ENCODE peak calls at places on chromosomes 13 and 19, in nine cellular contexts. One of them, this sample, is unnamed.

GRCh38 chr13:109779876-109780516 is 6.4 kb downstream of the IRS2 start:
- DNase-seq in uterus: no peak
- DNase-seq in Calu3: no peak
- DNase-seq in lower leg skin: no peak
- DNase-seq in fibroblast of lung: peak
- DNase-seq in suprapubic skin: no peak
- DNase-seq in brain microvascular endothelial cell: no peak
- DNase-seq in HepG2: no peak
- DNase-seq in mesothelial cell of epicardium: no peak
- DNase-seq in this sample: no peak

GRCh38 chr19:32876919-32877285 is 7.3 kb upstream of the SLC7A9 start:
- DNase-seq in Calu3: no peak
- DNase-seq in suprapubic skin: no peak
- DNase-seq in brain microvascular endothelial cell: peak
- DNase-seq in HepG2: no peak
- DNase-seq in fibroblast of lung: peak
- DNase-seq in uterus: no peak
- DNase-seq in lower leg skin: no peak
- DNase-seq in mesothelial cell of epicardium: no peak
- DNase-seq in this sample: peak

GRCh38 chr13:106331116-106331515 is 204.3 kb downstream of the EFNB2 start:
- DNase-seq in Calu3: no peak
- DNase-seq in suprapubic skin: no peak
- DNase-seq in brain microvascular endothelial cell: no peak
- DNase-seq in uterus: no peak
- DNase-seq in lower leg skin: no peak
- DNase-seq in HepG2: no peak
- DNase-seq in mesothelial cell of epicardium: no peak
- DNase-seq in fibroblast of lung: no peak
- DNase-seq in this sample: no peak

GRCh38 chr13:94950303-94950702 is 238.0 kb upstream of the SOX21 start:
- DNase-seq in HepG2: no peak
- DNase-seq in fibroblast of lung: no peak
- DNase-seq in Calu3: no peak
- DNase-seq in lower leg skin: no peak
- DNase-seq in suprapubic skin: no peak
- DNase-seq in mesothelial cell of epicardium: no peak
- DNase-seq in uterus: no peak
- DNase-seq in brain microvascular endothelial cell: peak
- DNase-seq in this sample: no peak

GRCh38 chr19:33477781-33478180 is 43.8 kb downstream of the PEPD start:
- DNase-seq in Calu3: no peak
- DNase-seq in lower leg skin: no peak
- DNase-seq in uterus: no peak
- DNase-seq in fibroblast of lung: peak
- DNase-seq in suprapubic skin: no peak
- DNase-seq in HepG2: no peak
- DNase-seq in brain microvascular endothelial cell: peak
- DNase-seq in mesothelial cell of epicardium: no peak
- DNase-seq in this sample: no peak

GRCh38 chr19:5789201-5789795 is 1.7 kb downstream of the DUS3L start:
- DNase-seq in brain microvascular endothelial cell: no peak
- DNase-seq in lower leg skin: no peak
- DNase-seq in suprapubic skin: no peak
- DNase-seq in mesothelial cell of epicardium: no peak
- DNase-seq in HepG2: no peak
- DNase-seq in Calu3: no peak
- DNase-seq in fibroblast of lung: no peak
- DNase-seq in uterus: no peak
- DNase-seq in this sample: no peak

GRCh38 chr13:91158015-91158390 is 189.5 kb upstream of the MIR17HG start:
- DNase-seq in fibroblast of lung: no peak
- DNase-seq in brain microvascular endothelial cell: no peak
- DNase-seq in uterus: no peak
- DNase-seq in HepG2: no peak
- DNase-seq in Calu3: no peak
- DNase-seq in suprapubic skin: no peak
- DNase-seq in lower leg skin: no peak
- DNase-seq in mesothelial cell of epicardium: no peak
- DNase-seq in this sample: no peak

GRCh38 chr19:45976180-45976579 is 2.5 kb upstream of the NOVA2 start:
- DNase-seq in Calu3: no peak
- DNase-seq in suprapubic skin: no peak
- DNase-seq in fibroblast of lung: peak
- DNase-seq in lower leg skin: no peak
- DNase-seq in uterus: no peak
- DNase-seq in HepG2: no peak
- DNase-seq in mesothelial cell of epicardium: no peak
- DNase-seq in brain microvascular endothelial cell: peak
- DNase-seq in this sample: no peak

GRCh38 chr19:58572818-58573657 is at the start of gene MZF1:
- DNase-seq in lower leg skin: peak
- DNase-seq in Calu3: peak
- DNase-seq in fibroblast of lung: peak
- DNase-seq in suprapubic skin: peak
- DNase-seq in HepG2: peak
- DNase-seq in uterus: peak
- DNase-seq in mesothelial cell of epicardium: peak
- DNase-seq in brain microvascular endothelial cell: peak
- DNase-seq in this sample: peak

GRCh38 chr19:17329768-17330545 is 4.7 kb downstream of the ANO8 start:
- DNase-seq in brain microvascular endothelial cell: no peak
- DNase-seq in lower leg skin: no peak
- DNase-seq in suprapubic skin: no peak
- DNase-seq in HepG2: no peak
- DNase-seq in fibroblast of lung: no peak
- DNase-seq in Calu3: no peak
- DNase-seq in uterus: no peak
- DNase-seq in mesothelial cell of epicardium: no peak
- DNase-seq in this sample: no peak

GRCh38 chr19:17330546-17331253 is 4.0 kb downstream of the ANO8 start:
- DNase-seq in suprapubic skin: no peak
- DNase-seq in mesothelial cell of epicardium: no peak
- DNase-seq in Calu3: no peak
- DNase-seq in lower leg skin: no peak
- DNase-seq in HepG2: no peak
- DNase-seq in uterus: no peak
- DNase-seq in fibroblast of lung: no peak
- DNase-seq in brain microvascular endothelial cell: no peak
- DNase-seq in this sample: no peak

GRCh38 chr19:17332360-17332676 is 2.3 kb downstream of the ANO8 start:
- DNase-seq in uterus: no peak
- DNase-seq in Calu3: no peak
- DNase-seq in mesothelial cell of epicardium: no peak
- DNase-seq in HepG2: no peak
- DNase-seq in brain microvascular endothelial cell: no peak
- DNase-seq in suprapubic skin: no peak
- DNase-seq in fibroblast of lung: no peak
- DNase-seq in lower leg skin: no peak
- DNase-seq in this sample: no peak

GRCh38 chr19:17332677-17333581 is 1.7 kb downstream of the ANO8 start:
- DNase-seq in HepG2: peak
- DNase-seq in brain microvascular endothelial cell: no peak
- DNase-seq in Calu3: no peak
- DNase-seq in mesothelial cell of epicardium: no peak
- DNase-seq in lower leg skin: no peak
- DNase-seq in uterus: no peak
- DNase-seq in suprapubic skin: peak
- DNase-seq in fibroblast of lung: peak
- DNase-seq in this sample: peak

GRCh38 chr19:17331254-17331558 is 3.4 kb downstream of the ANO8 start:
- DNase-seq in lower leg skin: no peak
- DNase-seq in suprapubic skin: no peak
- DNase-seq in mesothelial cell of epicardium: no peak
- DNase-seq in uterus: no peak
- DNase-seq in HepG2: no peak
- DNase-seq in Calu3: no peak
- DNase-seq in fibroblast of lung: no peak
- DNase-seq in brain microvascular endothelial cell: no peak
- DNase-seq in this sample: no peak
- TF ChIP-seq CTCF in lower leg skin: no peak
- TF ChIP-seq CTCF in suprapubic skin: no peak
- TF ChIP-seq CTCF in mesothelial cell of epicardium: no peak
- TF ChIP-seq CTCF in uterus: no peak
- TF ChIP-seq CTCF in HepG2: no peak
- TF ChIP-seq CTCF in Calu3: no peak
- TF ChIP-seq CTCF in fibroblast of lung: no peak
- TF ChIP-seq CTCF in brain microvascular endothelial cell: no peak
- TF ChIP-seq CTCF in this sample: no peak

GRCh38 chr19:40805258-40805868 is 6.4 kb downstream of the EGLN2 start:
- DNase-seq in uterus: no peak
- DNase-seq in suprapubic skin: no peak
- DNase-seq in Calu3: no peak
- DNase-seq in brain microvascular endothelial cell: no peak
- DNase-seq in fibroblast of lung: no peak
- DNase-seq in lower leg skin: no peak
- DNase-seq in HepG2: no peak
- DNase-seq in mesothelial cell of epicardium: no peak
- DNase-seq in this sample: no peak

GRCh38 chr19:40804783-40805242 is 5.8 kb downstream of the EGLN2 start:
- DNase-seq in Calu3: no peak
- DNase-seq in uterus: no peak
- DNase-seq in suprapubic skin: no peak
- DNase-seq in lower leg skin: no peak
- DNase-seq in fibroblast of lung: no peak
- DNase-seq in brain microvascular endothelial cell: no peak
- DNase-seq in mesothelial cell of epicardium: no peak
- DNase-seq in HepG2: no peak
- DNase-seq in this sample: no peak

GRCh38 chr19:40802300-40803169 is 3.5 kb downstream of the EGLN2 start:
- DNase-seq in lower leg skin: no peak
- DNase-seq in Calu3: no peak
- DNase-seq in suprapubic skin: no peak
- DNase-seq in fibroblast of lung: no peak
- DNase-seq in mesothelial cell of epicardium: no peak
- DNase-seq in brain microvascular endothelial cell: no peak
- DNase-seq in uterus: peak
- DNase-seq in HepG2: no peak
- DNase-seq in this sample: peak

GRCh38 chr19:40803170-40803856 is 4.3 kb downstream of the EGLN2 start:
- DNase-seq in suprapubic skin: no peak
- DNase-seq in uterus: no peak
- DNase-seq in lower leg skin: no peak
- DNase-seq in mesothelial cell of epicardium: no peak
- DNase-seq in brain microvascular endothelial cell: no peak
- DNase-seq in HepG2: no peak
- DNase-seq in fibroblast of lung: no peak
- DNase-seq in Calu3: no peak
- DNase-seq in this sample: no peak

GRCh38 chr19:40803857-40804782 is 5.1 kb downstream of the EGLN2 start:
- DNase-seq in fibroblast of lung: no peak
- DNase-seq in uterus: peak
- DNase-seq in brain microvascular endothelial cell: no peak
- DNase-seq in Calu3: no peak
- DNase-seq in lower leg skin: no peak
- DNase-seq in HepG2: peak
- DNase-seq in suprapubic skin: no peak
- DNase-seq in mesothelial cell of epicardium: no peak
- DNase-seq in this sample: no peak
- TF ChIP-seq CTCF in fibroblast of lung: no peak
- TF ChIP-seq CTCF in uterus: no peak
- TF ChIP-seq CTCF in brain microvascular endothelial cell: no peak
- TF ChIP-seq CTCF in Calu3: no peak
- TF ChIP-seq CTCF in lower leg skin: no peak
- TF ChIP-seq CTCF in HepG2: no peak
- TF ChIP-seq CTCF in suprapubic skin: no peak
- TF ChIP-seq CTCF in mesothelial cell of epicardium: no peak
- TF ChIP-seq CTCF in this sample: peak

GRCh38 chr19:55436847-55437246 is 6.3 kb downstream of the SHISA7 start:
- DNase-seq in suprapubic skin: no peak
- DNase-seq in HepG2: no peak
- DNase-seq in fibroblast of lung: no peak
- DNase-seq in brain microvascular endothelial cell: no peak
- DNase-seq in Calu3: no peak
- DNase-seq in uterus: no peak
- DNase-seq in lower leg skin: no peak
- DNase-seq in mesothelial cell of epicardium: no peak
- DNase-seq in this sample: no peak

GRCh38 chr19:55437410-55437809 is 5.7 kb downstream of the SHISA7 start:
- DNase-seq in suprapubic skin: no peak
- DNase-seq in HepG2: peak
- DNase-seq in lower leg skin: no peak
- DNase-seq in brain microvascular endothelial cell: peak
- DNase-seq in mesothelial cell of epicardium: peak
- DNase-seq in uterus: no peak
- DNase-seq in fibroblast of lung: peak
- DNase-seq in Calu3: peak
- DNase-seq in this sample: peak

GRCh38 chr19:55441319-55441691 is 1.8 kb downstream of the SHISA7 start:
- DNase-seq in Calu3: no peak
- DNase-seq in mesothelial cell of epicardium: no peak
- DNase-seq in uterus: no peak
- DNase-seq in lower leg skin: no peak
- DNase-seq in suprapubic skin: no peak
- DNase-seq in brain microvascular endothelial cell: no peak
- DNase-seq in HepG2: no peak
- DNase-seq in fibroblast of lung: no peak
- DNase-seq in this sample: no peak

GRCh38 chr19:55440411-55441105 is 2.5 kb downstream of the SHISA7 start:
- DNase-seq in brain microvascular endothelial cell: no peak
- DNase-seq in suprapubic skin: no peak
- DNase-seq in Calu3: no peak
- DNase-seq in uterus: no peak
- DNase-seq in mesothelial cell of epicardium: no peak
- DNase-seq in HepG2: no peak
- DNase-seq in fibroblast of lung: no peak
- DNase-seq in lower leg skin: no peak
- DNase-seq in this sample: no peak

GRCh38 chr19:55439052-55439451 is 4.0 kb downstream of the SHISA7 start:
- DNase-seq in lower leg skin: no peak
- DNase-seq in uterus: no peak
- DNase-seq in mesothelial cell of epicardium: no peak
- DNase-seq in Calu3: no peak
- DNase-seq in suprapubic skin: no peak
- DNase-seq in fibroblast of lung: no peak
- DNase-seq in brain microvascular endothelial cell: no peak
- DNase-seq in HepG2: no peak
- DNase-seq in this sample: no peak
- TF ChIP-seq CTCF in lower leg skin: no peak
- TF ChIP-seq CTCF in uterus: no peak
- TF ChIP-seq CTCF in mesothelial cell of epicardium: no peak
- TF ChIP-seq CTCF in Calu3: no peak
- TF ChIP-seq CTCF in suprapubic skin: no peak
- TF ChIP-seq CTCF in fibroblast of lung: no peak
- TF ChIP-seq CTCF in brain microvascular endothelial cell: no peak
- TF ChIP-seq CTCF in HepG2: no peak
- TF ChIP-seq CTCF in this sample: no peak

DNA sequence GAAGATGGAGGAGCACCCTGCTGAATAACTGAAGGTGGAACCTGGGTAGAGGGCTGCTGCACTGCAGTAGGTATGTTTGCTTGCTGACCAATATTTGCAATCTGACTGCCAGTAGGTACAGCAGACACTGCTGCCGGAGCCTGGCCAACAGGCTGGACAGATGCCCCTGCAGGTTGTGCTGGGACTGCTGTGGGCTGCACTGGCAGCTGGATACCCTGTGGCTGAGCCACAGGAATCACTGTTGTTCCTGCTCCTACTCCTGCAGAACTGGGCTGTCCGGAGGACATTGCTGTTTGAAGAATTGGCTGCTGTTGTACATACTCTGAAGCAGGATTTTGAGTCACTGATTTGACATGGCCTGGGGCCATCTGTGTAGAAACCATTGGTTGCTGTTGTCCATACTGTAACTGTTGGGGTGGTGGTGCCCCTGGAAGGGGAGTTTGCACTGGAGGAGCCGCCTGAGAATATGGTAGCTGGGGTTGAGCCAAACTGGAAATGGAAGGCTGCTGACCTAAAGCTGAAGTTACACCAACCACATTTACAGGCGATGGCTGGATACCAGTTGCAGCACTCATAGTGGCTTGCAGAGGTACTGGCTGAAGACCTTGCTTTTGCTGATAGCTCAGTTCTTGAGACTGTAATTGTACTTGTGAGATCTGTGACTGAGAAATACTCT is 2.2 kb downstream of the TSC22D1 start:
- DNase-seq in lower leg skin: no peak
- DNase-seq in mesothelial cell of epicardium: no peak
- DNase-seq in Calu3: peak
- DNase-seq in fibroblast of lung: peak
- DNase-seq in brain microvascular endothelial cell: peak
- DNase-seq in uterus: no peak
- DNase-seq in HepG2: peak
- DNase-seq in suprapubic skin: no peak
- DNase-seq in this sample: peak
- TF ChIP-seq CTCF in lower leg skin: no peak
- TF ChIP-seq CTCF in mesothelial cell of epicardium: peak
- TF ChIP-seq CTCF in Calu3: no peak
- TF ChIP-seq CTCF in fibroblast of lung: peak
- TF ChIP-seq CTCF in brain microvascular endothelial cell: peak
- TF ChIP-seq CTCF in uterus: no peak
- TF ChIP-seq CTCF in HepG2: no peak
- TF ChIP-seq CTCF in suprapubic skin: no peak
- TF ChIP-seq CTCF in this sample: peak

This sample was measured in epithelial cell of esophagus.